ENCODE peak calls at places on chromosomes 2 and 18, in seven cellular contexts. One of them, this sample, is unnamed.
A peak's percentile ranks its signal among the peaks of the same experiment; 100 is the strongest.

GRCh38 chr2:118750959-118751565 is 96.4 kb downstream of the EN1 start:
- DNase-seq in OCI-LY7: no peak
- DNase-seq in breast epithelium: no peak
- DNase-seq in lower leg skin: no peak
- DNase-seq in cardiac fibroblast: no peak
- DNase-seq in CD8-positive, alpha-beta memory T cell: no peak
- DNase-seq in hepatocyte: no peak
- DNase-seq in this sample: no peak

GRCh38 chr18:58915006-58915799 is 50.5 kb downstream of the ZNF532 start:
- DNase-seq in OCI-LY7: no peak
- DNase-seq in breast epithelium: no peak
- DNase-seq in lower leg skin: no peak
- DNase-seq in cardiac fibroblast: no peak
- DNase-seq in CD8-positive, alpha-beta memory T cell: no peak
- DNase-seq in hepatocyte: no peak
- DNase-seq in this sample: no peak

GRCh38 chr2:222959358-222959757 is 92.6 kb upstream of the KCNE4 start:
- DNase-seq in OCI-LY7: no peak
- DNase-seq in breast epithelium: no peak
- DNase-seq in lower leg skin: no peak
- DNase-seq in cardiac fibroblast: peak; percentile 91
- DNase-seq in CD8-positive, alpha-beta memory T cell: no peak
- DNase-seq in hepatocyte: peak; percentile 66
- DNase-seq in this sample: peak; percentile 84

GRCh38 chr2:48723125-48723524 is 32.4 kb downstream of the LHCGR start:
- DNase-seq in OCI-LY7: no peak
- DNase-seq in breast epithelium: no peak
- DNase-seq in lower leg skin: no peak
- DNase-seq in cardiac fibroblast: peak; percentile 94
- DNase-seq in CD8-positive, alpha-beta memory T cell: no peak
- DNase-seq in hepatocyte: no peak
- DNase-seq in this sample: no peak

GRCh38 chr2:190835303-190835930 is 45.2 kb upstream of the GLS start:
- DNase-seq in OCI-LY7: no peak
- DNase-seq in breast epithelium: no peak
- DNase-seq in lower leg skin: no peak
- DNase-seq in cardiac fibroblast: peak; percentile 88
- DNase-seq in CD8-positive, alpha-beta memory T cell: no peak
- DNase-seq in hepatocyte: peak; percentile 55
- DNase-seq in this sample: no peak

GRCh38 chr18:78780719-78781600 is 198.7 kb upstream of the SALL3 start:
- DNase-seq in OCI-LY7: no peak
- DNase-seq in breast epithelium: no peak
- DNase-seq in lower leg skin: no peak
- DNase-seq in cardiac fibroblast: no peak
- DNase-seq in CD8-positive, alpha-beta memory T cell: no peak
- DNase-seq in hepatocyte: no peak
- DNase-seq in this sample: peak; percentile 58

GRCh38 chr2:175766880-175767279 is 235.2 kb downstream of the LNPK start:
- DNase-seq in OCI-LY7: no peak
- DNase-seq in breast epithelium: no peak
- DNase-seq in lower leg skin: no peak
- DNase-seq in cardiac fibroblast: peak; percentile 19
- DNase-seq in CD8-positive, alpha-beta memory T cell: no peak
- DNase-seq in hepatocyte: peak; percentile 22
- DNase-seq in this sample: no peak

GRCh38 chr2:12057436-12058166 is 311.2 kb downstream of the LPIN1 start:
- DNase-seq in OCI-LY7: peak; percentile 68
- DNase-seq in breast epithelium: no peak
- DNase-seq in lower leg skin: no peak
- DNase-seq in cardiac fibroblast: no peak
- DNase-seq in CD8-positive, alpha-beta memory T cell: peak; percentile 10
- DNase-seq in hepatocyte: no peak
- DNase-seq in this sample: peak; percentile 58

GRCh38 chr2:71943238-71944182 is 204.2 kb downstream of the CYP26B1 start:
- DNase-seq in OCI-LY7: no peak
- DNase-seq in breast epithelium: no peak
- DNase-seq in lower leg skin: no peak
- DNase-seq in cardiac fibroblast: peak; percentile 47
- DNase-seq in CD8-positive, alpha-beta memory T cell: no peak
- DNase-seq in hepatocyte: no peak
- DNase-seq in this sample: no peak

DNA sequence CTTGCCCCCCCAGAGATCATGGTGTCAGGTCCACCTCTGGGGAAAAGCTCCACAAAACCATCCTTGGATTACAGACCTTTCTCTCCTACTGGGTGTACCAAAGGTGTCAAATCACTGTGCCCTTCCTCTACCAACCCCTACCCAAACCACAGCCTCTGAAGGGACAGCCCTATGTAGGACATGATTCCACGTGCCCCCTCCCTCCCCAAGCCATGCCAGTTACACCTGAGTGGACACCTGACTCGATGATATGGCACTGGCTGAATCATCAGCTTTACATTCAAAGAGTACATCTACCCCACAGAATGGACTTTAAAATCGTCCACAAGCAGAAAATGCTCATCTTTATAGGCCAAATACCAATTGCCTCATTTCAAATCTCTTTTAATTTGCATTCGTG is 26.0 kb downstream of the TRABD2A start:
- DNase-seq in OCI-LY7: no peak
- DNase-seq in breast epithelium: no peak
- DNase-seq in lower leg skin: no peak
- DNase-seq in cardiac fibroblast: no peak
- DNase-seq in CD8-positive, alpha-beta memory T cell: no peak
- DNase-seq in hepatocyte: no peak
- DNase-seq in this sample: peak; percentile 20
- H3K4me3 ChIP-seq in OCI-LY7: no peak overlapping the region
- H3K4me3 ChIP-seq in breast epithelium: no peak overlapping the region
- H3K4me3 ChIP-seq in lower leg skin: no peak overlapping the region
- H3K4me3 ChIP-seq in cardiac fibroblast: no peak overlapping the region
- H3K4me3 ChIP-seq in CD8-positive, alpha-beta memory T cell: peak overlapping the region; percentile 36
- H3K4me3 ChIP-seq in hepatocyte: no peak overlapping the region
- H3K4me3 ChIP-seq in this sample: no peak overlapping the region

GRCh38 chr2:132267372-132267771 is 105.6 kb upstream of the ANKRD30BL start:
- DNase-seq in OCI-LY7: peak; percentile 17
- DNase-seq in breast epithelium: no peak
- DNase-seq in lower leg skin: no peak
- DNase-seq in cardiac fibroblast: no peak
- DNase-seq in CD8-positive, alpha-beta memory T cell: no peak
- DNase-seq in hepatocyte: no peak
- DNase-seq in this sample: peak; percentile 60
- H3K4me3 ChIP-seq in OCI-LY7: peak overlapping the region; percentile 29
- H3K4me3 ChIP-seq in breast epithelium: peak overlapping the region; percentile 33
- H3K4me3 ChIP-seq in lower leg skin: no peak overlapping the region
- H3K4me3 ChIP-seq in cardiac fibroblast: no peak overlapping the region
- H3K4me3 ChIP-seq in CD8-positive, alpha-beta memory T cell: no peak overlapping the region
- H3K4me3 ChIP-seq in hepatocyte: no peak overlapping the region
- H3K4me3 ChIP-seq in this sample: peak overlapping the region; percentile 56

GRCh38 chr2:38160517-38160916 is 84.6 kb upstream of the CYP1B1 start:
- DNase-seq in OCI-LY7: no peak
- DNase-seq in breast epithelium: no peak
- DNase-seq in lower leg skin: no peak
- DNase-seq in cardiac fibroblast: no peak
- DNase-seq in CD8-positive, alpha-beta memory T cell: no peak
- DNase-seq in hepatocyte: no peak
- DNase-seq in this sample: no peak
- H3K4me3 ChIP-seq in OCI-LY7: no peak overlapping the region
- H3K4me3 ChIP-seq in breast epithelium: no peak overlapping the region
- H3K4me3 ChIP-seq in lower leg skin: no peak overlapping the region
- H3K4me3 ChIP-seq in cardiac fibroblast: no peak overlapping the region
- H3K4me3 ChIP-seq in CD8-positive, alpha-beta memory T cell: no peak overlapping the region
- H3K4me3 ChIP-seq in hepatocyte: no peak overlapping the region
- H3K4me3 ChIP-seq in this sample: no peak overlapping the region

GRCh38 chr2:100321181-100321880 is 970 bp downstream of the LONRF2 start:
- DNase-seq in OCI-LY7: no peak
- DNase-seq in breast epithelium: peak; percentile 60
- DNase-seq in lower leg skin: no peak
- DNase-seq in cardiac fibroblast: peak; percentile 9
- DNase-seq in CD8-positive, alpha-beta memory T cell: no peak
- DNase-seq in hepatocyte: peak; percentile 81
- DNase-seq in this sample: peak; percentile 89
- H3K4me3 ChIP-seq in OCI-LY7: no peak overlapping the region
- H3K4me3 ChIP-seq in breast epithelium: peak overlapping the region; percentile 74
- H3K4me3 ChIP-seq in lower leg skin: peak overlapping the region; percentile 25
- H3K4me3 ChIP-seq in cardiac fibroblast: no peak overlapping the region
- H3K4me3 ChIP-seq in CD8-positive, alpha-beta memory T cell: no peak overlapping the region
- H3K4me3 ChIP-seq in hepatocyte: peak overlapping the region; percentile 55
- H3K4me3 ChIP-seq in this sample: peak overlapping the region; percentile 61

GRCh38 chr18:44839239-44839666 is 158.6 kb downstream of the SETBP1 start:
- DNase-seq in OCI-LY7: no peak
- DNase-seq in breast epithelium: no peak
- DNase-seq in lower leg skin: peak; percentile 53
- DNase-seq in cardiac fibroblast: peak; percentile 64
- DNase-seq in CD8-positive, alpha-beta memory T cell: peak; percentile 49
- DNase-seq in hepatocyte: peak; percentile 38
- DNase-seq in this sample: peak; percentile 79
- H3K4me3 ChIP-seq in OCI-LY7: no peak overlapping the region
- H3K4me3 ChIP-seq in breast epithelium: no peak overlapping the region
- H3K4me3 ChIP-seq in lower leg skin: no peak overlapping the region
- H3K4me3 ChIP-seq in cardiac fibroblast: no peak overlapping the region
- H3K4me3 ChIP-seq in CD8-positive, alpha-beta memory T cell: no peak overlapping the region
- H3K4me3 ChIP-seq in hepatocyte: no peak overlapping the region
- H3K4me3 ChIP-seq in this sample: no peak overlapping the region

DNA sequence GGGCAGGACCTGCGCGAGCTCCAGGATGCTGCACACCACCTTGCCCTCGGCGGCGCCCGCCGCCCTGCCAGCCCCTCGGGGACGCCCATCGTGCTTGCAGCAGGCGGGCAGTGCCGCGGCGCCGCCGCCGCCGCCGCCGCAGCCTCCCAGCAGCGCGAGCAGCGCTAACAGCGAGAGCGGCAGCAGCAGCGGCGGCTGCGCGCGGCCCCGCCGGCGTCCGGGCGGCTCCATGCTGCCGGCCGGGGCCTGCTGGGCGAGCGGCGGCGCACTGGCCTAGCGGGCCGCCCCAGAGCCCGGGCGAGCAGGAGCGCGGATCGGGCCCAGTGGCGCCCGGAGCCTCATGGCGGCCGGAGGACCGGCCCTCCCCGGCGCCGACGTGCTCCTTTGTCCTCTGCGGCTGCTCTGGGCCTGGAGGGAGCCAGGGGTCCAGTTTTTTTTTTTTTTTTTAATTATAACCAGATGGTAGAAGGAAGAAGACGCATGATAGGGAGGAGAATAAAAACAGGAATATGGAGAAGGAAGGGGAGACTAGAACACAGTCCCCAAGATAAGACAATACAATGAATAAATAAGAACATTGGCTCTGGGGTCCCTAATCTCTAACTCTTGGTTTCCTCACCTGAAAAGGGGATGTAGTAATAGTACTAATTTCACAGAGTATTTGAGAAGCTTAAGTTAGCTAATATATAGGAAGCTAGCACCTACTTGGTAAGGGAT is 17.1 kb upstream of the ANKRD62 start:
- DNase-seq in OCI-LY7: no peak
- DNase-seq in breast epithelium: no peak
- DNase-seq in lower leg skin: no peak
- DNase-seq in cardiac fibroblast: peak; percentile 14
- DNase-seq in CD8-positive, alpha-beta memory T cell: no peak
- DNase-seq in hepatocyte: peak; percentile 80
- DNase-seq in this sample: peak; percentile 80
- H3K4me3 ChIP-seq in OCI-LY7: no peak overlapping the region
- H3K4me3 ChIP-seq in breast epithelium: peak overlapping the region; percentile 42
- H3K4me3 ChIP-seq in lower leg skin: no peak overlapping the region
- H3K4me3 ChIP-seq in cardiac fibroblast: no peak overlapping the region
- H3K4me3 ChIP-seq in CD8-positive, alpha-beta memory T cell: no peak overlapping the region
- H3K4me3 ChIP-seq in hepatocyte: no peak overlapping the region
- H3K4me3 ChIP-seq in this sample: peak overlapping the region; percentile 47